ENCODE peak calls at places on chromosomes 5 and 9, in eight cellular contexts. E is spleen; J is trophoblast cell; A is stimulated activated CD4-positive, alpha-beta T cell treated with anti-CD3 and anti-CD28 coated beads, TNF-alpha, amount 100 ng/mL, for 1 hour; F is WTC11; S is activated CD4-positive, CD25-positive, alpha-beta regulatory T cell; B is right atrium auricular region; X is M059J. D is an unnamed sample.
A peak's percentile ranks its signal among the peaks of the same experiment; 100 is the strongest.

GRCh38 chr5:157451806-157452205 is 8.2 kb upstream of the NIPAL4 start:
- DNase-seq in F (peak; percentile 17), J (no peak), S (no peak), B (no peak), A (no peak), E (no peak), X (no peak), D (no peak)

GRCh38 chr5:78763659-78764189 is 115.2 kb upstream of the LHFPL2 start:
- DNase-seq in B (no peak), E (no peak), A (no peak), J (no peak), S (no peak), X (no peak), F (no peak), D (no peak)

GRCh38 chr5:115375922-115376321 is 79.5 kb upstream of the CCDC112 start:
- DNase-seq in F (no peak), A (no peak), X (peak; percentile 27), J (no peak), E (no peak), B (no peak), S (no peak), D (no peak)

GRCh38 chr5:40906351-40906751 is 2.9 kb upstream of the C7 start:
- DNase-seq in B (no peak), E (no peak), F (no peak), S (no peak), A (no peak), X (peak; percentile 58), J (no peak), D (no peak)

GRCh38 chr9:112369817-112370216 is 10.1 kb upstream of the HSDL2 start:
- DNase-seq in S (no peak), X (no peak), J (no peak), B (no peak), A (no peak), E (no peak), F (no peak), D (no peak)

GRCh38 chr9:8254527-8254926 is 454.9 kb upstream of the DMAC1 start:
- DNase-seq in F (no peak), S (no peak), J (no peak), A (no peak), X (no peak), B (no peak), E (no peak), D (no peak)

GRCh38 chr9:14139287-14139686 is 174.7 kb downstream of the NFIB start:
- DNase-seq in J (no peak), F (no peak), X (no peak), E (no peak), B (no peak), A (no peak), S (no peak), D (no peak)

GRCh38 chr9:96025995-96026572 is 150.6 kb downstream of the ERCC6L2 start:
- DNase-seq in F (peak; percentile 86), J (no peak), B (no peak), E (no peak), X (no peak), A (no peak), S (no peak), D (no peak)

GRCh38 chr9:130172161-130172857 is at the start of gene NCS1:
- DNase-seq in A (peak; percentile 45), B (peak; percentile 66), F (peak; percentile 60), J (peak; percentile 41), E (no peak), X (peak; percentile 64), S (peak; percentile 28), D (peak; percentile 67)

GRCh38 chr5:154421868-154422267 is 23.9 kb upstream of the SAP30L start:
- DNase-seq in A (no peak), S (no peak), X (peak; percentile 24), E (no peak), B (no peak), J (no peak), F (peak; percentile 65), D (no peak)

GRCh38 chr5:143235423-143235822 is 168.1 kb downstream of the NR3C1 start:
- DNase-seq in A (no peak), X (peak; percentile 60), F (no peak), E (no peak), J (no peak), B (no peak), S (no peak), D (no peak)

GRCh38 chr9:21481470-21482057 is 549 bp downstream of the IFNE start:
- DNase-seq in E (no peak), B (no peak), X (no peak), A (no peak), J (no peak), F (no peak), S (no peak), D (no peak)

GRCh38 chr9:110443146-110443877 is 105.6 kb upstream of the TXNDC8 start:
- DNase-seq in J (peak; percentile 34), E (no peak), B (no peak), X (peak; percentile 65), F (no peak), S (no peak), A (no peak), D (no peak)

GRCh38 chr5:167355370-167355769 is 936.1 kb upstream of the WWC1 start:
- DNase-seq in X (no peak), J (no peak), S (no peak), B (no peak), E (no peak), A (no peak), F (no peak), D (no peak)

GRCh38 chr5:129820-130219 is 37.9 kb downstream of the PLEKHG4B start:
- DNase-seq in J (no peak), S (no peak), B (no peak), X (peak; percentile 87), E (no peak), A (no peak), F (no peak), D (no peak)

GRCh38 chr9:127612993-127613954 is 1.2 kb downstream of the STXBP1 start:
- DNase-seq in F (peak; percentile 55), J (peak; percentile 39), S (no peak), B (peak; percentile 92), E (peak; percentile 85), X (peak; percentile 85), A (peak; percentile 8), D (peak; percentile 46)

GRCh38 chr5:128304121-128304520 is 220.6 kb downstream of the SLC12A2 start:
- DNase-seq in B (no peak), X (peak; percentile 48), E (no peak), F (no peak), A (no peak), J (no peak), S (no peak), D (no peak)

GRCh38 chr5:33794550-33795300 is 97.1 kb downstream of the ADAMTS12 start:
- DNase-seq in B (no peak), F (no peak), S (no peak), E (no peak), X (peak; percentile 64), J (no peak), A (no peak), D (no peak)

GRCh38 chr9:21326526-21327139 is 8.6 kb downstream of the KLHL9 start:
- DNase-seq in S (no peak), F (no peak), J (no peak), X (peak; percentile 66), A (no peak), E (no peak), B (no peak), D (peak; percentile 49)